ENCODE peak calls at places on chromosomes 2 and 18, in eight cellular contexts. One of them, this sample, is unnamed.
A peak's percentile ranks its signal among the peaks of the same experiment; 100 is the strongest.

GRCh38 chr2:239824866-239825704 is 200.1 kb downstream of the NDUFA10 start:
- DNase-seq in upper lobe of left lung: no peak
- DNase-seq in uterus: peak; percentile 5
- DNase-seq in BJ: no peak
- DNase-seq in left ventricle myocardium inferior: peak; percentile 10
- DNase-seq in tibial artery: peak; percentile 48
- DNase-seq in Peyer's patch: peak; percentile 14
- DNase-seq in AG10803: no peak
- DNase-seq in this sample: no peak

GRCh38 chr2:157825885-157826284 is 50.2 kb downstream of the ACVR1 start:
- DNase-seq in upper lobe of left lung: peak; percentile 76
- DNase-seq in uterus: no peak
- DNase-seq in BJ: no peak
- DNase-seq in left ventricle myocardium inferior: no peak
- DNase-seq in tibial artery: no peak
- DNase-seq in Peyer's patch: no peak
- DNase-seq in AG10803: peak; percentile 90
- DNase-seq in this sample: peak; percentile 52

GRCh38 chr2:236744316-236745105 is 174.9 kb downstream of the ACKR3 start:
- DNase-seq in upper lobe of left lung: no peak
- DNase-seq in uterus: no peak
- DNase-seq in BJ: peak; percentile 98
- DNase-seq in left ventricle myocardium inferior: no peak
- DNase-seq in tibial artery: no peak
- DNase-seq in Peyer's patch: no peak
- DNase-seq in AG10803: peak; percentile 100
- DNase-seq in this sample: peak; percentile 99

GRCh38 chr2:68251855-68252406 is 401 bp downstream of the PPP3R1 start:
- DNase-seq in upper lobe of left lung: peak; percentile 24
- DNase-seq in uterus: peak; percentile 33
- DNase-seq in BJ: no peak
- DNase-seq in left ventricle myocardium inferior: peak; percentile 41
- DNase-seq in tibial artery: no peak
- DNase-seq in Peyer's patch: peak; percentile 25
- DNase-seq in AG10803: no peak
- DNase-seq in this sample: no peak

GRCh38 chr2:54863660-54864059 is 140.2 kb downstream of the EML6 start:
- DNase-seq in upper lobe of left lung: no peak
- DNase-seq in uterus: no peak
- DNase-seq in BJ: no peak
- DNase-seq in left ventricle myocardium inferior: no peak
- DNase-seq in tibial artery: no peak
- DNase-seq in Peyer's patch: no peak
- DNase-seq in AG10803: no peak
- DNase-seq in this sample: no peak

GRCh38 chr18:31943895-31944816 is 1.2 kb upstream of the TRAPPC8 start:
- DNase-seq in upper lobe of left lung: no peak
- DNase-seq in uterus: no peak
- DNase-seq in BJ: no peak
- DNase-seq in left ventricle myocardium inferior: no peak
- DNase-seq in tibial artery: no peak
- DNase-seq in Peyer's patch: no peak
- DNase-seq in AG10803: no peak
- DNase-seq in this sample: no peak

GRCh38 chr18:76490701-76491171 is 4.3 kb downstream of the ZNF516 start:
- DNase-seq in upper lobe of left lung: peak; percentile 75
- DNase-seq in uterus: peak; percentile 70
- DNase-seq in BJ: no peak
- DNase-seq in left ventricle myocardium inferior: no peak
- DNase-seq in tibial artery: no peak
- DNase-seq in Peyer's patch: no peak
- DNase-seq in AG10803: no peak
- DNase-seq in this sample: no peak

GRCh38 chr2:209525834-209526281 is 102.0 kb downstream of the MAP2 start:
- DNase-seq in upper lobe of left lung: no peak
- DNase-seq in uterus: no peak
- DNase-seq in BJ: peak; percentile 91
- DNase-seq in left ventricle myocardium inferior: no peak
- DNase-seq in tibial artery: no peak
- DNase-seq in Peyer's patch: no peak
- DNase-seq in AG10803: peak; percentile 87
- DNase-seq in this sample: peak; percentile 47

GRCh38 chr2:160303076-160303475 is 103.0 kb upstream of the ITGB6 start:
- DNase-seq in upper lobe of left lung: no peak
- DNase-seq in uterus: no peak
- DNase-seq in BJ: no peak
- DNase-seq in left ventricle myocardium inferior: no peak
- DNase-seq in tibial artery: no peak
- DNase-seq in Peyer's patch: no peak
- DNase-seq in AG10803: peak; percentile 61
- DNase-seq in this sample: no peak

GRCh38 chr2:236928353-236929153 is 157.1 kb upstream of the COPS8 start:
- DNase-seq in upper lobe of left lung: peak; percentile 26
- DNase-seq in uterus: no peak
- DNase-seq in BJ: no peak
- DNase-seq in left ventricle myocardium inferior: no peak
- DNase-seq in tibial artery: no peak
- DNase-seq in Peyer's patch: no peak
- DNase-seq in AG10803: no peak
- DNase-seq in this sample: no peak

GRCh38 chr18:79520473-79521390 is 125.0 kb downstream of the NFATC1 start:
- DNase-seq in upper lobe of left lung: no peak
- DNase-seq in uterus: no peak
- DNase-seq in BJ: no peak
- DNase-seq in left ventricle myocardium inferior: no peak
- DNase-seq in tibial artery: no peak
- DNase-seq in Peyer's patch: peak; percentile 47
- DNase-seq in AG10803: no peak
- DNase-seq in this sample: no peak

GRCh38 chr2:168196764-168197180 is 50.6 kb downstream of the STK39 start:
- DNase-seq in upper lobe of left lung: no peak
- DNase-seq in uterus: no peak
- DNase-seq in BJ: no peak
- DNase-seq in left ventricle myocardium inferior: no peak
- DNase-seq in tibial artery: no peak
- DNase-seq in Peyer's patch: no peak
- DNase-seq in AG10803: no peak
- DNase-seq in this sample: no peak

GRCh38 chr2:26576565-26577441 is 64.4 kb downstream of the CIB4 start:
- DNase-seq in upper lobe of left lung: no peak
- DNase-seq in uterus: no peak
- DNase-seq in BJ: no peak
- DNase-seq in left ventricle myocardium inferior: no peak
- DNase-seq in tibial artery: peak; percentile 62
- DNase-seq in Peyer's patch: no peak
- DNase-seq in AG10803: no peak
- DNase-seq in this sample: no peak

GRCh38 chr2:8543412-8544167 is 138.3 kb upstream of the ID2 start:
- DNase-seq in upper lobe of left lung: peak; percentile 80
- DNase-seq in uterus: peak; percentile 28
- DNase-seq in BJ: peak; percentile 36
- DNase-seq in left ventricle myocardium inferior: peak; percentile 55
- DNase-seq in tibial artery: peak; percentile 90
- DNase-seq in Peyer's patch: peak; percentile 60
- DNase-seq in AG10803: peak; percentile 86
- DNase-seq in this sample: peak; percentile 24

GRCh38 chr18:79526468-79527460 is 131.0 kb downstream of the NFATC1 start:
- DNase-seq in upper lobe of left lung: peak; percentile 54
- DNase-seq in uterus: no peak
- DNase-seq in BJ: no peak
- DNase-seq in left ventricle myocardium inferior: no peak
- DNase-seq in tibial artery: peak; percentile 69
- DNase-seq in Peyer's patch: no peak
- DNase-seq in AG10803: no peak
- DNase-seq in this sample: no peak

GRCh38 chr18:60277855-60278480 is 94.6 kb downstream of the MC4R start:
- DNase-seq in upper lobe of left lung: no peak
- DNase-seq in uterus: no peak
- DNase-seq in BJ: no peak
- DNase-seq in left ventricle myocardium inferior: no peak
- DNase-seq in tibial artery: no peak
- DNase-seq in Peyer's patch: no peak
- DNase-seq in AG10803: peak; percentile 13
- DNase-seq in this sample: no peak

GRCh38 chr2:123485056-123485455 is 540.0 kb upstream of the CNTNAP5 start:
- DNase-seq in upper lobe of left lung: no peak
- DNase-seq in uterus: no peak
- DNase-seq in BJ: no peak
- DNase-seq in left ventricle myocardium inferior: no peak
- DNase-seq in tibial artery: no peak
- DNase-seq in Peyer's patch: no peak
- DNase-seq in AG10803: no peak
- DNase-seq in this sample: no peak

GRCh38 chr2:43407826-43408783 is 181.7 kb upstream of the ZFP36L2 start:
- DNase-seq in upper lobe of left lung: no peak
- DNase-seq in uterus: no peak
- DNase-seq in BJ: no peak
- DNase-seq in left ventricle myocardium inferior: no peak
- DNase-seq in tibial artery: no peak
- DNase-seq in Peyer's patch: no peak
- DNase-seq in AG10803: no peak
- DNase-seq in this sample: no peak

GRCh38 chr2:135913726-135914365 is 37.6 kb upstream of the MCM6 start:
- DNase-seq in upper lobe of left lung: no peak
- DNase-seq in uterus: no peak
- DNase-seq in BJ: no peak
- DNase-seq in left ventricle myocardium inferior: no peak
- DNase-seq in tibial artery: no peak
- DNase-seq in Peyer's patch: peak; percentile 41
- DNase-seq in AG10803: peak; percentile 48
- DNase-seq in this sample: peak; percentile 10

GRCh38 chr18:46794607-46795006 is 37.8 kb upstream of the ST8SIA5 start:
- DNase-seq in upper lobe of left lung: no peak
- DNase-seq in uterus: no peak
- DNase-seq in BJ: no peak
- DNase-seq in left ventricle myocardium inferior: no peak
- DNase-seq in tibial artery: no peak
- DNase-seq in Peyer's patch: no peak
- DNase-seq in AG10803: no peak
- DNase-seq in this sample: no peak

GRCh38 chr2:55048514-55048924 is 1.7 kb downstream of the RTN4 start:
- DNase-seq in upper lobe of left lung: peak; percentile 38
- DNase-seq in uterus: peak; percentile 25
- DNase-seq in BJ: no peak
- DNase-seq in left ventricle myocardium inferior: no peak
- DNase-seq in tibial artery: no peak
- DNase-seq in Peyer's patch: no peak
- DNase-seq in AG10803: peak; percentile 48
- DNase-seq in this sample: no peak

GRCh38 chr18:63158012-63158631 is 161.4 kb downstream of the BCL2 start:
- DNase-seq in upper lobe of left lung: no peak
- DNase-seq in uterus: no peak
- DNase-seq in BJ: no peak
- DNase-seq in left ventricle myocardium inferior: no peak
- DNase-seq in tibial artery: no peak
- DNase-seq in Peyer's patch: no peak
- DNase-seq in AG10803: no peak
- DNase-seq in this sample: no peak

GRCh38 chr2:170148161-170148560 is 29.8 kb upstream of the MYO3B start:
- DNase-seq in upper lobe of left lung: no peak
- DNase-seq in uterus: no peak
- DNase-seq in BJ: no peak
- DNase-seq in left ventricle myocardium inferior: no peak
- DNase-seq in tibial artery: no peak
- DNase-seq in Peyer's patch: no peak
- DNase-seq in AG10803: no peak
- DNase-seq in this sample: no peak

GRCh38 chr2:10817413-10817812 is 4.8 kb upstream of the PDIA6 start:
- DNase-seq in upper lobe of left lung: no peak
- DNase-seq in uterus: no peak
- DNase-seq in BJ: no peak
- DNase-seq in left ventricle myocardium inferior: no peak
- DNase-seq in tibial artery: peak; percentile 43
- DNase-seq in Peyer's patch: no peak
- DNase-seq in AG10803: no peak
- DNase-seq in this sample: no peak
- TF ChIP-seq CTCF in upper lobe of left lung: no peak
- TF ChIP-seq CTCF in uterus: peak; percentile 4
- TF ChIP-seq CTCF in BJ: peak; percentile 51
- TF ChIP-seq CTCF in left ventricle myocardium inferior: no peak
- TF ChIP-seq CTCF in tibial artery: no peak
- TF ChIP-seq CTCF in Peyer's patch: no peak
- TF ChIP-seq CTCF in AG10803: peak; percentile 10
- TF ChIP-seq CTCF in this sample: no peak

DNA sequence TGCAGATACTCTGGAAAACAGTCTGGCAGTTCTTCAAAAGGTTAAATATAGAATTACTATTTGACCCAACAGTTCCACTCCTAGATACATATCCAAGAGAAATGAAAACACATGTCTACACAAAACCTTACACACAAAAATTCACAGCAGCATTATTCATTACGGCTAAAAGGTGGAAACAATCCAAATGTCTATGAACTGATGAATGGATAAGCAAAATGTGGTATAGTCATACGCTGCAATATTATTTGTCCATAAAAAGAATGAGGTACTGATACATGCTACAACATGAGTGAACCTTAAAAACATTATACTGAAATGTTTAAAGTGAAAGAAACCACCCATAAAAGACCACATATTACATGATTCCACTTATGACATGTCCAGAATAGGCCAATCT is 4.0 kb downstream of the CYP27C1 start:
- DNase-seq in upper lobe of left lung: no peak
- DNase-seq in uterus: no peak
- DNase-seq in BJ: no peak
- DNase-seq in left ventricle myocardium inferior: no peak
- DNase-seq in tibial artery: no peak
- DNase-seq in Peyer's patch: no peak
- DNase-seq in AG10803: no peak
- DNase-seq in this sample: no peak
- TF ChIP-seq CTCF in upper lobe of left lung: no peak
- TF ChIP-seq CTCF in uterus: no peak
- TF ChIP-seq CTCF in BJ: no peak
- TF ChIP-seq CTCF in left ventricle myocardium inferior: no peak
- TF ChIP-seq CTCF in tibial artery: no peak
- TF ChIP-seq CTCF in Peyer's patch: no peak
- TF ChIP-seq CTCF in AG10803: no peak
- TF ChIP-seq CTCF in this sample: no peak

GRCh38 chr2:200054681-200055468 is 99.5 kb downstream of the MAIP1 start:
- DNase-seq in upper lobe of left lung: no peak
- DNase-seq in uterus: no peak
- DNase-seq in BJ: no peak
- DNase-seq in left ventricle myocardium inferior: no peak
- DNase-seq in tibial artery: no peak
- DNase-seq in Peyer's patch: no peak
- DNase-seq in AG10803: no peak
- DNase-seq in this sample: no peak
- TF ChIP-seq CTCF in upper lobe of left lung: no peak
- TF ChIP-seq CTCF in uterus: no peak
- TF ChIP-seq CTCF in BJ: no peak
- TF ChIP-seq CTCF in left ventricle myocardium inferior: no peak
- TF ChIP-seq CTCF in tibial artery: no peak
- TF ChIP-seq CTCF in Peyer's patch: no peak
- TF ChIP-seq CTCF in AG10803: no peak
- TF ChIP-seq CTCF in this sample: no peak

DNA sequence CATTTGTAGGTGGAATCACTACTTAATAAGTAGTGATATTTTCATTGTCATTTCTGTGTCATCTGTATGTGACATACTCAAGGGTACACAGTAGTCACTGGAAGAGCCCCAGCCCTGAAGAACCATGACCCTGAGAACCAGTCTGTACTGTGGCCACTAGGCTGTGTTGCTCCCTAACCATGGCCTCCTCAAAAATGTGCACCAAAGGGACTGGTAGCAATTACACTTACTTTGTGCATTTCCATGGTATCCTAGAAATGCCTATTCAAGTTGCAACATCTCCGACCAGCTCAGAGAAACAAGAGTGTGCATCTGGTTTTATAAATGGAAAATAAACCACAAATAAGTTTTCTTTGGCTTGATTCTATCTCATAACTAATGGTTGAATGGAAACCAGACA is 155.1 kb downstream of the DOCK10 start:
- DNase-seq in upper lobe of left lung: no peak
- DNase-seq in uterus: no peak
- DNase-seq in BJ: peak; percentile 75
- DNase-seq in left ventricle myocardium inferior: no peak
- DNase-seq in tibial artery: no peak
- DNase-seq in Peyer's patch: no peak
- DNase-seq in AG10803: peak; percentile 96
- DNase-seq in this sample: peak; percentile 83
- TF ChIP-seq CTCF in upper lobe of left lung: no peak
- TF ChIP-seq CTCF in uterus: no peak
- TF ChIP-seq CTCF in BJ: peak; percentile 76
- TF ChIP-seq CTCF in left ventricle myocardium inferior: no peak
- TF ChIP-seq CTCF in tibial artery: peak; percentile 37
- TF ChIP-seq CTCF in Peyer's patch: no peak
- TF ChIP-seq CTCF in AG10803: peak; percentile 88
- TF ChIP-seq CTCF in this sample: peak; percentile 82

This sample was measured in AG09319.